ENCODE peak calls at places on chromosomes 4 and X, in six cellular contexts. F is T-helper 2 cell, P is progenitor cell of endocrine pancreas, K is RPMI7951, C is anterior cingulate cortex, Y is NCI-H1105 treated with DMSO at 0.1 percent for 48 hours. D is an unnamed sample.

GRCh38 chr4:173138636-173139035 is 30.0 kb upstream of the GALNT7 start:
- DNase-seq in Y (no peak), C (no peak), P (no peak), F (no peak), K (no peak), D (no peak)

GRCh38 chrX:134254511-134254910 is 17.5 kb downstream of the CCDC160 start:
- DNase-seq in C (no peak), K (no peak), F (no peak), Y (no peak), P (no peak), D (no peak)

GRCh38 chrX:130174051-130174704 is 2.4 kb downstream of the RAB33A start:
- DNase-seq in K (peak), Y (no peak), F (no peak), C (peak), P (no peak), D (peak)

GRCh38 chrX:14506866-14507265 is 22.5 kb upstream of the GLRA2 start:
- DNase-seq in P (no peak), F (no peak), C (no peak), Y (no peak), K (no peak), D (no peak)

GRCh38 chrX:57178605-57179004 is 41.4 kb upstream of the SPIN2A start:
- DNase-seq in P (no peak), K (no peak), Y (no peak), F (no peak), C (no peak), D (no peak)

GRCh38 chr4:139628184-139629012 is 37.2 kb upstream of the MGST2 start:
- DNase-seq in Y (peak), C (no peak), K (no peak), F (no peak), P (no peak), D (no peak)

GRCh38 chr4:1653776-1654175 is 30.3 kb downstream of the FAM53A start:
- DNase-seq in C (no peak), K (no peak), P (no peak), F (no peak), Y (no peak), D (no peak)

GRCh38 chr4:55549888-55550287 is 3.2 kb upstream of the CLOCK start:
- DNase-seq in Y (no peak), F (no peak), P (no peak), K (peak), C (no peak), D (no peak)

GRCh38 chr4:52069566-52069965 is 18.5 kb downstream of the SPATA18 start:
- DNase-seq in Y (no peak), C (no peak), F (no peak), K (no peak), P (no peak), D (no peak)

GRCh38 chrX:15242899-15243555 is 26.9 kb downstream of the ASB9 start:
- DNase-seq in C (no peak), F (peak), P (no peak), K (peak), Y (peak), D (no peak)